ENCODE peak calls at places on chromosomes 7 and 10, in six cellular contexts. O is Right ventricle myocardium superior; M is stimulated activated CD8-positive, alpha-beta memory T cell treated with anti-CD3 and anti-CD28 coated beads, Interleukin-7, amount 100 ng/mL, for 4 hours; D is neuronal stem cell; U is NCI-H1092 treated with DMSO at 0.1 percent for 48 hours; X is GM03348. L is an unnamed sample.
A peak's percentile ranks its signal among the peaks of the same experiment; 100 is the strongest.

GRCh38 chr7:52917982-52918578 is 117.4 kb upstream of the POM121L12 start:
- DNase-seq in O (no peak), M (no peak), D (no peak), U (no peak), X (no peak), L (peak; percentile 2)

GRCh38 chr7:82760831-82761230 is 317.3 kb upstream of the CACNA2D1 start:
- DNase-seq in O (no peak), M (no peak), D (no peak), U (no peak), X (no peak), L (no peak)

GRCh38 chr7:90411510-90411909 is 8.2 kb downstream of the CLDN12 start:
- DNase-seq in O (no peak), M (no peak), D (no peak), U (no peak), X (no peak), L (no peak)

GRCh38 chr7:26101471-26102151 is 50.4 kb upstream of the NFE2L3 start:
- DNase-seq in O (no peak), M (no peak), D (peak; percentile 51), U (no peak), X (no peak), L (peak; percentile 87)

GRCh38 chr10:92517034-92517655 is 56.7 kb downstream of the IDE start:
- DNase-seq in O (no peak), M (peak; percentile 54), D (peak; percentile 68), U (peak; percentile 32), X (peak; percentile 67), L (peak; percentile 75)

GRCh38 chr7:107843184-107843583 is 40.2 kb upstream of the SLC26A3 start:
- DNase-seq in O (no peak), M (no peak), D (no peak), U (no peak), X (no peak), L (no peak)

GRCh38 chr10:7957591-7957990 is 96.9 kb upstream of the GATA3 start:
- DNase-seq in O (no peak), M (no peak), D (no peak), U (no peak), X (no peak), L (no peak)

GRCh38 chr7:154699421-154699820 is 303.5 kb downstream of the PAXIP1 start:
- DNase-seq in O (no peak), M (no peak), D (no peak), U (no peak), X (no peak), L (no peak)

L was measured in KBM-7.